ENCODE peak calls at places on chromosomes 5 and 9, in ten cellular contexts. C is Panc1, K is fibroblast of mammary gland, O is ovary, L is endodermal cell, P is WERI-Rb-1, Y is psoas muscle, M is epithelial cell of esophagus, F is A549, J is fibroblast of villous mesenchyme. W is an unnamed sample.

GRCh38 chr9:126088336-126088735 is 238.3 kb upstream of the MVB12B start:
- DNase-seq in K (no peak), J (no peak), O (no peak), M (no peak), C (no peak), L (no peak), Y (no peak), P (no peak), F (no peak), W (no peak)

GRCh38 chr5:58466939-58467338 is 7.1 kb upstream of the PLK2 start:
- DNase-seq in K (peak), M (peak), L (peak), F (peak), Y (no peak), O (no peak), C (no peak), P (peak), J (peak), W (no peak)

GRCh38 chr9:131657031-131657377 is 82.9 kb downstream of the RAPGEF1 start:
- DNase-seq in M (no peak), J (no peak), F (no peak), K (no peak), P (no peak), L (no peak), Y (no peak), O (no peak), C (no peak), W (no peak)

GRCh38 chr5:672329-673139 is 20.6 kb downstream of the TPPP start:
- DNase-seq in P (peak), O (peak), J (peak), C (no peak), L (peak), M (peak), Y (peak), K (peak), F (peak), W (peak)

GRCh38 chr5:140214831-140215230 is 39.8 kb downstream of the CYSTM1 start:
- DNase-seq in Y (peak), L (no peak), C (no peak), J (peak), P (no peak), F (no peak), K (peak), O (no peak), M (no peak), W (peak)

GRCh38 chr9:109258619-109259321 is 62.1 kb downstream of the EPB41L4B start:
- DNase-seq in F (no peak), M (no peak), K (no peak), J (no peak), L (peak), Y (no peak), P (peak), C (no peak), O (peak), W (no peak)

GRCh38 chr5:177403826-177404640 is 3.6 kb upstream of the PFN3 start:
- DNase-seq in P (peak), L (peak), J (peak), M (peak), F (peak), O (peak), Y (peak), K (peak), C (no peak), W (no peak)

GRCh38 chr5:96743065-96743768 is 64.5 kb downstream of the ERAP1 start:
- DNase-seq in K (peak), Y (peak), J (peak), F (no peak), L (no peak), P (no peak), O (no peak), C (no peak), M (peak), W (no peak)

GRCh38 chr5:29379619-29380018 is 1813.9 kb upstream of the CDH6 start:
- DNase-seq in L (no peak), K (no peak), Y (no peak), C (no peak), P (no peak), F (no peak), M (no peak), J (no peak), O (no peak), W (no peak)

GRCh38 chr9:75108571-75108970 is 20.3 kb downstream of the OSTF1 start:
- DNase-seq in M (no peak), K (peak), J (peak), C (no peak), Y (peak), F (no peak), L (no peak), P (no peak), O (peak), W (no peak)

GRCh38 chr5:170632985-170633234 is 129.1 kb downstream of the KCNIP1 start:
- DNase-seq in O (peak), F (no peak), L (peak), Y (peak), J (no peak), M (peak), K (no peak), P (peak), C (no peak), W (no peak)
- H3K4me3 ChIP-seq in O (peak), F (peak), L (peak), Y (peak), J (peak), M (no peak), K (no peak), P (peak), C (peak), W (peak)

GRCh38 chr5:103336967-103337366 is 78.4 kb downstream of the MACIR start:
- DNase-seq in J (no peak), C (no peak), P (no peak), L (no peak), F (no peak), O (no peak), K (peak), Y (no peak), M (no peak), W (no peak)
- TF ChIP-seq CTCF in J (no peak), C (no peak), P (no peak), L (no peak), F (no peak), O (no peak), K (no peak), Y (no peak), M (no peak), W (no peak)

DNA sequence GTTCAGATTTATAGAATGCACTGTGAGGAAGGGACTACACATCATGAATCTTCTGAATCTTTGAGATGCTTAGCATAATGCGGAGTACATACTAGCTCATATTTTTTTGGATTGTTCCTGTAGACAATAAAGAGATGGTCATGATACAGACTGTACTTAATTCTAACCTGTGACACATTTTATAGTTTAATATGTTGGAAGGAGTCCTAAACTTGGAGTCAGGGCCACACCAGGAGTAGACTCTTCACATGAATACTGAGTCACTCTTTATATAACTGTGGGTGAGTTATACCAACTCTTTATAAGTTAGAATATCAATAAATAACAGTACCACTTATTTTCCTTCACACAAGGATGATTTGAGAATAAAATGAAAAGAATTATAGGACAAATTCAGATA is 16.9 kb downstream of the C9orf85 start:
- DNase-seq in L (no peak), C (no peak), F (no peak), J (no peak), K (peak), O (no peak), P (no peak), M (peak), Y (no peak), W (no peak)
- H3K4me3 ChIP-seq in L (no peak), C (no peak), F (no peak), J (no peak), K (no peak), O (no peak), P (no peak), M (no peak), Y (no peak), W (no peak)

DNA sequence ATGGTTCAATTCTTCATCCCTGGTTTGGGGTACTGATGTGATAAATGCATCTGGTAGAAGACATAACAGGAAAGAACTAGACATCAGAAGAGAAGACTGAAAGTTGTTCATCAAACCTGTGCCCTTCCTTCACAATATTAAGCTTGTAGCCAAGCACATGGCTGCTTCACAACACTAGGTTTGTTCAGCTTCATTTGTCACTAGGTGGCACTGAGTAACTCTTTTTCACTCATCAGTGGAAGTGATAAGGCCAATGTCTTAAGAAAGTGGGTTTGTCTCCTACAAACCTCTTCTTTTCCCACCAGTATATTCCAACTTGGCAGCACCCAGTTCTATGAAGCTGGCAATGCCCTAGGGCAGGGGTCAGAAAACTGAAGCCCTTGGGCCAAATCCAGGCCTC is 26.9 kb downstream of the ZNF484 start:
- DNase-seq in F (no peak), L (no peak), J (no peak), P (no peak), Y (no peak), C (no peak), M (peak), K (no peak), O (no peak), W (no peak)
- TF ChIP-seq CTCF in F (no peak), L (peak), J (no peak), P (peak), Y (no peak), C (no peak), M (peak), K (no peak), O (no peak), W (no peak)

GRCh38 chr9:123400926-123401503 is 45.0 kb downstream of the CRB2 start:
- DNase-seq in J (no peak), L (no peak), C (no peak), K (no peak), P (no peak), O (no peak), F (no peak), Y (no peak), M (no peak), W (no peak)
- H3K4me3 ChIP-seq in J (no peak), L (no peak), C (no peak), K (no peak), P (no peak), O (no peak), F (no peak), Y (no peak), M (no peak), W (no peak)

GRCh38 chr5:42636425-42636824 is 120.2 kb upstream of the CCDC152 start:
- DNase-seq in K (peak), L (no peak), M (peak), O (no peak), C (no peak), J (no peak), P (no peak), F (no peak), Y (no peak), W (no peak)
- TF ChIP-seq CTCF in K (peak), L (peak), M (peak), O (no peak), C (peak), J (peak), P (no peak), F (peak), Y (no peak), W (peak)

GRCh38 chr5:31534527-31535046 is 2.5 kb downstream of the C5orf22 start:
- DNase-seq in M (no peak), P (no peak), J (no peak), F (no peak), K (no peak), L (no peak), Y (no peak), C (no peak), O (no peak), W (no peak)

GRCh38 chr5:31531543-31531887 is 378 bp downstream of the DROSHA start:
- DNase-seq in P (peak), M (peak), F (peak), O (peak), K (peak), L (no peak), Y (peak), J (peak), C (no peak), W (no peak)

GRCh38 chr5:31531888-31532710 is at the start of the genes C5orf22 and DROSHA:
- DNase-seq in M (peak), C (peak), O (peak), F (peak), Y (peak), K (peak), L (peak), J (peak), P (peak), W (peak)

DNA sequence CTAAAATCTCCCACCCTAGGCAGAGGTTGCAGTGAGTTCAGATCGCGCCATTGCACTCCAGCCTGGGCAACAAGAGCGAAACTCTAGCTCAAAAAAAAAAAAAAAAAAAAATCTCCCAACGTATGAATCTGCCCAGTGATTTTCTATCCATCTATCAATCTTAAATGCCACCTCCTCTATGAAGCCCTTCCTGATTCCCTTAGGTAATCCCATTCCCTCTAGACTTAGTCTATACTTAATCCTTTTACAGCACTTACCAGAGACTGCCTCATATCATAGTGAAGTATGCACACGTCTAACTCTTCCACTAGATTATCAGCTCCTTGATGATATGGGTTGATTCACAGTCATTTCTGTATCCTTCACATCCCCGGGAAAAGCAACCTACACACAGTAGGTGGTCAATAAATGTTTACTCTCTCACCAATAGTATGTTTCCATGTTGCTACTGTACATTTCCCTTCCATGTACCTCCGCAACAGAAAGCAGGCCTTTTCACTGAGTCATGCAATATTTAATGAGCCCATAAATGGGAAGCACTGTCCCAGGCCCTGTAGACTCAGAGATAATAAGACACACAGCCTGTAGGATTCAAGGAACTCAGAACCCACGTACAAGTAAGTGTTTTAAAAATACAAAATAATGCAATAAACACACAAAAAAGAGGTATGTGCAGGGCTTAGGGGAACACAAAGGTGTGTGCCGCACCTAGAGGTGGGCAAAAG is 1.2 kb downstream of the DROSHA start:
- DNase-seq in M (peak), P (no peak), L (no peak), C (no peak), F (no peak), J (peak), O (no peak), K (no peak), Y (no peak), W (no peak)
- H3K4me3 ChIP-seq in M (peak), P (peak), L (peak), C (peak), F (peak), J (peak), O (peak), K (peak), Y (peak), W (peak)

GRCh38 chr5:152462021-152462721 is 57.1 kb upstream of the NMUR2 start:
- DNase-seq in K (no peak), P (no peak), Y (no peak), J (no peak), C (no peak), M (peak), O (no peak), L (peak), F (peak), W (no peak)
- TF ChIP-seq CTCF in K (no peak), P (no peak), Y (no peak), J (no peak), C (no peak), M (peak), O (no peak), L (no peak), F (peak), W (no peak)

GRCh38 chr9:18006591-18006990 is 427.7 kb downstream of the SH3GL2 start:
- DNase-seq in J (no peak), L (no peak), M (no peak), Y (no peak), C (no peak), O (no peak), P (no peak), K (no peak), F (no peak), W (no peak)
- H3K4me3 ChIP-seq in J (no peak), L (no peak), M (no peak), Y (no peak), C (no peak), O (no peak), P (no peak), K (no peak), F (no peak), W (no peak)

W was measured in HFF-Myc.